ENCODE peak calls at places on chromosomes 13 and 19, in eight cellular contexts. H, X, U, Z, R, E, D and J are unnamed samples. For H3K27me3, the result is how much of the 10 kb centered on the place peaks cover.

GRCh38 chr13:33312150-33312908 is 26.8 kb upstream of the STARD13 start:
- DNase-seq in D (no peak), X (no peak), H (no peak), U (no peak), E (no peak), Z (peak), R (peak), J (no peak)

GRCh38 chr13:30881191-30881651 is 24.9 kb upstream of the MEDAG start:
- DNase-seq in X (no peak), E (peak), D (no peak), Z (no peak), R (peak), H (no peak), U (no peak), J (peak)

GRCh38 chr13:60351326-60351725 is 45.7 kb upstream of the TDRD3 start:
- DNase-seq in D (no peak), U (no peak), E (peak), H (no peak), R (peak), Z (peak), X (no peak), J (no peak)

GRCh38 chr13:67049744-67050143 is 180.4 kb downstream of the PCDH9 start:
- DNase-seq in E (no peak), Z (no peak), X (no peak), H (no peak), R (no peak), D (no peak), U (no peak), J (no peak)

GRCh38 chr13:85833938-85834337 is 34.7 kb upstream of the SLITRK6 start:
- DNase-seq in Z (no peak), R (no peak), H (no peak), X (no peak), E (no peak), D (no peak), U (no peak), J (no peak)

GRCh38 chr13:45196622-45197021 is 4.2 kb downstream of the KCTD4 start:
- DNase-seq in U (no peak), Z (peak), D (no peak), R (no peak), E (peak), H (no peak), X (no peak), J (no peak)

GRCh38 chr19:11089254-11090013 is at the start of gene LDLR:
- DNase-seq in E (peak), H (peak), X (peak), Z (peak), R (peak), U (peak), D (peak), J (peak)

GRCh38 chr13:99057310-99057975 is 79.6 kb upstream of the DOCK9 start:
- DNase-seq in H (no peak), E (no peak), U (no peak), R (peak), Z (peak), D (no peak), X (no peak), J (no peak)

GRCh38 chr19:43467730-43468129 is 2.3 kb upstream of the LYPD3 start:
- DNase-seq in X (no peak), E (peak), U (no peak), Z (peak), R (peak), H (no peak), D (peak), J (no peak)

GRCh38 chr19:7655581-7655980 is 13.3 kb upstream of the RETN start:
- DNase-seq in R (no peak), U (no peak), E (no peak), H (no peak), X (no peak), Z (no peak), D (no peak), J (no peak)

GRCh38 chr19:452829-453228 is 8.0 kb downstream of the SHC2 start:
- DNase-seq in E (no peak), Z (no peak), U (no peak), R (no peak), X (no peak), H (no peak), D (no peak), J (peak)

GRCh38 chr13:33128134-33128533 is 111.9 kb downstream of the KL start:
- DNase-seq in U (no peak), E (no peak), R (no peak), Z (no peak), H (no peak), X (no peak), D (no peak), J (no peak)

GRCh38 chr13:44576396-44577235 is 486 bp upstream of the TSC22D1 start:
- DNase-seq in E (no peak), D (no peak), U (peak), Z (no peak), R (no peak), H (peak), X (peak), J (peak)

GRCh38 chr19:41726493-41726892 is 18.1 kb downstream of the CEACAM5 start:
- DNase-seq in H (no peak), D (no peak), R (no peak), E (no peak), X (no peak), Z (no peak), U (no peak), J (no peak)

GRCh38 chr13:73945871-73946270 is 188.3 kb downstream of the KLF12 start:
- DNase-seq in R (no peak), E (peak), D (no peak), X (no peak), H (no peak), U (peak), Z (peak), J (peak)

GRCh38 chr13:39451860-39452301 is 151.1 kb downstream of the LHFPL6 start:
- DNase-seq in R (peak), E (peak), H (no peak), D (no peak), Z (no peak), U (no peak), X (no peak), J (no peak)

GRCh38 chr19:55175117-55175867 is 4.8 kb downstream of the SYT5 start:
- DNase-seq in E (no peak), X (no peak), Z (no peak), H (no peak), D (no peak), U (no peak), R (no peak), J (no peak)

GRCh38 chr19:34733266-34733825 is 697 bp upstream of the ZNF181 start:
- DNase-seq in E (no peak), Z (no peak), X (no peak), H (no peak), D (no peak), U (no peak), R (no peak), J (peak)

GRCh38 chr13:100203696-100204367 is 114.9 kb downstream of the PCCA start:
- DNase-seq in U (no peak), D (no peak), H (no peak), R (peak), Z (peak), X (no peak), E (peak), J (no peak)

GRCh38 chr13:27830010-27830409 is 37.7 kb downstream of the GSX1 start:
- DNase-seq in E (no peak), D (no peak), H (peak), R (peak), U (peak), X (peak), Z (no peak), J (peak)

GRCh38 chr13:65342938-65343337 is 1887.2 kb downstream of the PCDH9 start:
- DNase-seq in H (no peak), Z (no peak), X (no peak), R (peak), U (no peak), D (no peak), E (peak), J (no peak)

GRCh38 chr19:54186351-54186750 is 3.0 kb downstream of the MBOAT7 start:
- DNase-seq in U (no peak), H (no peak), X (no peak), R (no peak), E (no peak), D (no peak), Z (no peak), J (no peak)

GRCh38 chr13:108597943-108598342 is 31.5 kb upstream of the MYO16 start:
- DNase-seq in E (peak), H (no peak), R (no peak), U (no peak), Z (peak), D (no peak), X (no peak), J (no peak)

GRCh38 chr13:112688560-112689497 is 1.0 kb upstream of the ATP11A start:
- DNase-seq in Z (no peak), R (peak), D (no peak), X (no peak), U (no peak), H (no peak), E (no peak), J (peak)

GRCh38 chr13:26568132-26568815 is 10.8 kb downstream of the WASF3 start:
- DNase-seq in H (no peak), Z (no peak), E (no peak), X (no peak), U (no peak), R (no peak), D (no peak), J (no peak)

GRCh38 chr19:43820098-43820860 is 6.8 kb upstream of the ZNF283 start:
- DNase-seq in D (no peak), H (no peak), Z (peak), R (peak), X (no peak), E (peak), U (no peak), J (peak)

GRCh38 chr19:53037101-53038097 is 7.1 kb upstream of the ERVV-2 start:
- DNase-seq in R (peak), D (no peak), E (peak), U (no peak), X (no peak), H (peak), Z (peak), J (no peak)

GRCh38 chr13:71754407-71754974 is 112.5 kb downstream of the DACH1 start:
- DNase-seq in Z (no peak), E (no peak), U (no peak), H (no peak), R (peak), D (no peak), X (no peak), J (no peak)

GRCh38 chr19:56069642-56070041 is 51.5 kb downstream of the ZNF787 start:
- DNase-seq in X (no peak), R (no peak), D (no peak), Z (no peak), E (no peak), U (no peak), H (no peak), J (no peak)

GRCh38 chr19:46412983-46413261 is 442 bp downstream of the CCDC8 start:
- DNase-seq in X (no peak), D (no peak), E (no peak), Z (no peak), H (no peak), U (no peak), R (no peak), J (no peak)
- H3K27me3 ChIP-seq in X (half or more), D (under half), E (under half), Z (under half), H (under half), U (under half), R (under half), J (under half)

GRCh38 chr19:35833972-35834371 is 18.3 kb downstream of the NPHS1 start:
- DNase-seq in U (no peak), E (no peak), D (no peak), Z (no peak), R (no peak), H (no peak), X (no peak), J (no peak)
- H3K27me3 ChIP-seq in U (under half), E (under half), D (under half), Z (under half), R (under half), H (under half), X (under half), J (under half)

GRCh38 chr19:1575323-1576241 is 7.5 kb upstream of the MEX3D start:
- DNase-seq in H (no peak), X (no peak), R (no peak), Z (no peak), U (no peak), D (no peak), E (no peak), J (no peak)

GRCh38 chr19:1576242-1577089 is 8.3 kb upstream of the MEX3D start:
- DNase-seq in U (no peak), D (no peak), E (no peak), H (no peak), R (no peak), Z (no peak), X (no peak), J (no peak)

GRCh38 chr19:1577929-1578618 is 9.9 kb upstream of the MEX3D start:
- DNase-seq in D (no peak), R (no peak), Z (no peak), U (no peak), E (no peak), H (no peak), X (no peak), J (no peak)

GRCh38 chr19:1579222-1579621 is 11.1 kb upstream of the MEX3D start:
- DNase-seq in R (no peak), X (no peak), H (no peak), E (no peak), D (no peak), U (no peak), Z (no peak), J (no peak)

GRCh38 chr19:1577090-1577928 is 9.2 kb upstream of the MEX3D start:
- DNase-seq in Z (no peak), R (no peak), E (no peak), X (no peak), D (no peak), H (no peak), U (no peak), J (no peak)
- H3K27me3 ChIP-seq in Z (under half), R (under half), E (under half), X (under half), D (under half), H (under half), U (under half), J (under half)

GRCh38 chr19:51000981-51001380 is 423 bp downstream of the KLK8 start:
- DNase-seq in R (no peak), X (no peak), Z (peak), D (no peak), E (no peak), H (no peak), U (no peak), J (no peak)

GRCh38 chr19:51001495-51001894 is at the start of gene KLK8:
- DNase-seq in Z (peak), E (no peak), U (no peak), H (no peak), X (no peak), R (no peak), D (no peak), J (no peak)

GRCh38 chr19:51003316-51003715 is 1.9 kb upstream of the KLK8 start:
- DNase-seq in Z (no peak), H (no peak), R (no peak), E (no peak), D (no peak), X (no peak), U (no peak), J (no peak)

GRCh38 chr19:51002101-51002532 is 713 bp upstream of the KLK8 start:
- DNase-seq in U (no peak), E (no peak), D (no peak), Z (no peak), R (no peak), H (no peak), X (no peak), J (no peak)

GRCh38 chr19:51002542-51003311 is 1.3 kb upstream of the KLK8 start:
- DNase-seq in R (no peak), H (no peak), D (no peak), X (no peak), E (no peak), Z (peak), U (peak), J (no peak)
- H3K27me3 ChIP-seq in R (under half), H (under half), D (under half), X (under half), E (under half), Z (under half), U (under half), J (under half)

DNA sequence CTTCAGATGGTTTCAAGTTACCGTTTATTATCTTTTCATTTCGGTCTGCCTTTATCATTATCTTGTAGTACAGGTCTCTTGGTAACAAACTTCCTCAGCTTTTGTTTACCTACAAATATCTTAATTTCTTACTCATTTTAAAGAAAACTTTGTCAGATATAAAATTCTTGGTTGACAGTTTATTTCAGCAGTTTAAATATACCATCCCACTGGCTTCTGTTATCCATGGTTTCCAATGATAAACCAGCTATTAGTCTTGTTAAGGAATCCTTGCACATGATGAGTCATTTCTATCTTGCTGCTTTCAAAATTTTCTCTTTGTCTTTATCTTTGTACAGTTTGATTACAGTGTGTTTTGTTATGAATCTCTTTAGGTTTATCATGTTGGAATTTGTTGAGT is 308.3 kb upstream of the SPRY2 start:
- DNase-seq in U (no peak), D (no peak), H (no peak), Z (no peak), E (no peak), R (no peak), X (no peak), J (no peak)
- H3K27me3 ChIP-seq in U (under half), D (under half), H (under half), Z (under half), E (under half), R (under half), X (under half), J (under half)

GRCh38 chr13:110309159-110309476 is 2.0 kb downstream of the COL4A2 start:
- DNase-seq in H (no peak), E (no peak), U (no peak), Z (no peak), X (no peak), R (no peak), D (no peak), J (no peak)

GRCh38 chr13:110306960-110307696 is at the start of the genes COL4A1 and COL4A2:
- DNase-seq in R (peak), Z (peak), X (no peak), D (no peak), U (peak), H (no peak), E (peak), J (peak)

GRCh38 chr13:110309661-110310524 is 2.8 kb downstream of the COL4A2 start:
- DNase-seq in R (no peak), H (no peak), D (no peak), U (no peak), Z (no peak), X (no peak), E (no peak), J (no peak)

GRCh38 chr13:110307697-110308376 is 753 bp downstream of the COL4A2 start:
- DNase-seq in X (no peak), E (peak), D (no peak), U (peak), H (no peak), R (peak), Z (peak), J (no peak)

GRCh38 chr13:110308377-110309158 is 1.5 kb downstream of the COL4A2 start:
- DNase-seq in X (no peak), H (no peak), U (peak), E (peak), Z (peak), R (peak), D (no peak), J (no peak)
- H3K27me3 ChIP-seq in X (half or more), H (under half), U (under half), E (under half), Z (under half), R (under half), D (under half), J (under half)

GRCh38 chr13:62629618-62630017 is 1214.0 kb upstream of the PCDH20 start:
- DNase-seq in R (no peak), U (no peak), E (no peak), Z (no peak), D (no peak), H (no peak), X (no peak), J (no peak)
- H3K27me3 ChIP-seq in R (under half), U (under half), E (under half), Z (under half), D (under half), H (under half), X (under half), J (under half)

GRCh38 chr19:3466630-3467029 is 13.7 kb downstream of the SMIM24 start:
- DNase-seq in X (no peak), R (peak), E (no peak), D (no peak), H (no peak), U (no peak), Z (no peak), J (peak)
- H3K27me3 ChIP-seq in X (under half), R (under half), E (under half), D (under half), H (under half), U (under half), Z (under half), J (under half)

DNA sequence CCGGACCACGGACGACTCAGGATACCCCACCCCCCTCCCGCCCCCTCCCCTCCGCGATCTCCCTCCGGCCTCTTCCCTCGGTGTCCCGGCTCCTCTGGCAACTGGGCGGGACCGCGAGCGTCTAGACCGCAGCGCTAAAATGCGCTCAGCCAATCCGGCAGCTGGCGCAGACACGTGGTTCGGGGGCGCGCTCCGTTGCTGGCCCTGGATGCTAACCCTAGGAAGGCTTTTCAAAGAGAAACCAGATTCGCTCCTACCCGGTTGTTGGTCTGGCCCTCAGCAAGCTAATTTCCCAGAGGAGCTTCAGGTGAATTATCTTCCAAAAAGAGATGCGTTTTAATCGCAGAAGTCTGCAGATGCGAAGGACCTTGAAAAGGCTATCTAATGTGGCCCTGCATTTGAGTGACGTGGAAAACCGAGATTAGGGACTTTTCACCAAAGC is at the start of gene DZIP1:
- DNase-seq in E (peak), R (peak), H (no peak), D (no peak), X (no peak), Z (peak), U (peak), J (peak)
- H3K27me3 ChIP-seq in E (under half), R (under half), H (under half), D (under half), X (under half), Z (under half), U (under half), J (under half)